ENCODE peak calls at places on chromosomes 2 and 18, in four cellular contexts. R is tibial nerve, W is HCT116, G is heart left ventricle. P is an unnamed sample.

GRCh38 chr2:129934044-129934822 is 45.2 kb upstream of the RAB6C start:
- DNase-seq in G (no peak), R (no peak), W (no peak), P (no peak)

GRCh38 chr2:237196866-237197618 is 111.4 kb downstream of the COPS8 start:
- DNase-seq in R (peak), W (no peak), G (no peak), P (no peak)

GRCh38 chr2:42136832-42137821 is 32.0 kb upstream of the EML4 start:
- DNase-seq in G (no peak), W (no peak), R (no peak), P (no peak)

GRCh38 chr2:199463708-199464613 is 6.2 kb upstream of the SATB2 start:
- DNase-seq in G (no peak), R (no peak), W (no peak), P (no peak)

GRCh38 chr2:207254526-207255464 is 89.0 kb upstream of the KLF7 start:
- DNase-seq in G (no peak), W (no peak), R (no peak), P (peak)

GRCh38 chr18:13551841-13552733 is 174.3 kb downstream of the FAM210A start:
- DNase-seq in R (no peak), W (no peak), G (no peak), P (no peak)

GRCh38 chr18:8821531-8821930 is 116.2 kb downstream of the MTCL1 start:
- DNase-seq in W (no peak), R (no peak), G (no peak), P (no peak)

GRCh38 chr2:148021059-148021985 is at the start of gene MBD5:
- DNase-seq in W (no peak), R (peak), G (peak), P (peak)

GRCh38 chr2:12428324-12428723 is 288.4 kb upstream of the TRIB2 start:
- DNase-seq in R (no peak), W (no peak), G (no peak), P (no peak)

GRCh38 chr2:86046985-86047384 is 58.7 kb downstream of the POLR1A start:
- DNase-seq in R (no peak), G (no peak), W (no peak), P (no peak)

GRCh38 chr2:105114551-105114950 is 76.7 kb downstream of the MRPS9 start:
- DNase-seq in G (no peak), W (peak), R (no peak), P (peak)

GRCh38 chr2:74316616-74317295 is 26.5 kb downstream of the SLC4A5 start:
- DNase-seq in G (no peak), W (no peak), R (no peak), P (no peak)

GRCh38 chr2:174259981-174260380 is 11.6 kb upstream of the OLA1 start:
- DNase-seq in R (peak), W (no peak), G (no peak), P (peak)

GRCh38 chr2:196500686-196501431 is 138.7 kb upstream of the CCDC150 start:
- DNase-seq in R (no peak), W (no peak), G (no peak), P (no peak)

GRCh38 chr2:191693151-191693550 is 15.2 kb downstream of the NABP1 start:
- DNase-seq in W (no peak), G (no peak), R (no peak), P (peak)

GRCh38 chr2:200852605-200853004 is 11.9 kb downstream of the CLK1 start:
- DNase-seq in R (no peak), W (no peak), G (no peak), P (no peak)
- TF ChIP-seq POLR2A in R (no peak), W (no peak), G (no peak), P (no peak)

GRCh38 chr2:98463551-98463971 is 18.9 kb downstream of the INPP4A start:
- DNase-seq in R (no peak), G (no peak), W (no peak), P (no peak)

GRCh38 chr2:98464772-98465310 is 20.2 kb downstream of the INPP4A start:
- DNase-seq in R (no peak), G (no peak), W (no peak), P (peak)

GRCh38 chr2:98465456-98466201 is 21.0 kb downstream of the INPP4A start:
- DNase-seq in G (peak), W (no peak), R (peak), P (peak)

GRCh38 chr2:98463081-98463481 is 18.4 kb downstream of the INPP4A start:
- DNase-seq in W (no peak), R (no peak), G (no peak), P (no peak)

DNA sequence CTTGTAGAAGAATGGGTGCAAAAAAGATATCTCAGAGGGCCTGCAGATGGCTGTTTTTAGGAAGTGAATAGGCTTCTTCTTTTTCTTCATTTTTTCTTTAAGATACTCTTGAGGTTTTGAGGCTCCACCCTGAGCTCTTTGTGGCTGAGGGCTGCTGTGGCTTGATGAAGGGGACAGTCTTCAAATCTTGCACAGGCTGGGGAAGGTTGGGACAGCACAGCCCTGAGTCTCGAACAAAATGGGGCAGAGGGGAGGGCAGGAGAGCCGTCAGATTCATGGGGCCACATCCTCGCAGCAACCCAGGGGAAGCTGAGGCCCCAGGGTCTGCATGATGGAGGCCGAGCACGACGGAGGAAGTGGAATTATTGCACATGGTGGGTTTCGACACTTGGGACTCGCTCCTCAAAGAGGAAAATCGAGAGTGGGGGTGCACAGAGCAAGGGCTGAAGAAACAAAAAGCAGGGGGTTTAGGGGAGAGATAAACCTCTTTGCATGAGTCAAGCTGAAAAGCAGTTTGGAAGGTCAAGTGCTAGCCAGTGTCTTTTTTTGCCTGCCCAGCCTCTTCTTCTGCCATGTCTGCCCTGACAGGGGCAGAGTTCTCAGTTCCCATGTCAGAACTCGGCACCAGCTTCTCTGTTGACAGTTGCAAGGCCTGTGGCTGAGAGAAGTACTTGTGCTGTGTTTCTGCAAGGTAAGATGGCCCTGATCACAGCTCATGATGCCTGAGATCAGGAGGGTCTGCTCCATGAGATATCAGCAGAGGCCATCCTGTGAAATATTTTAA is 19.5 kb downstream of the INPP4A start:
- DNase-seq in W (no peak), R (no peak), G (no peak), P (peak)
- TF ChIP-seq POLR2A in W (no peak), R (no peak), G (no peak), P (no peak)

DNA sequence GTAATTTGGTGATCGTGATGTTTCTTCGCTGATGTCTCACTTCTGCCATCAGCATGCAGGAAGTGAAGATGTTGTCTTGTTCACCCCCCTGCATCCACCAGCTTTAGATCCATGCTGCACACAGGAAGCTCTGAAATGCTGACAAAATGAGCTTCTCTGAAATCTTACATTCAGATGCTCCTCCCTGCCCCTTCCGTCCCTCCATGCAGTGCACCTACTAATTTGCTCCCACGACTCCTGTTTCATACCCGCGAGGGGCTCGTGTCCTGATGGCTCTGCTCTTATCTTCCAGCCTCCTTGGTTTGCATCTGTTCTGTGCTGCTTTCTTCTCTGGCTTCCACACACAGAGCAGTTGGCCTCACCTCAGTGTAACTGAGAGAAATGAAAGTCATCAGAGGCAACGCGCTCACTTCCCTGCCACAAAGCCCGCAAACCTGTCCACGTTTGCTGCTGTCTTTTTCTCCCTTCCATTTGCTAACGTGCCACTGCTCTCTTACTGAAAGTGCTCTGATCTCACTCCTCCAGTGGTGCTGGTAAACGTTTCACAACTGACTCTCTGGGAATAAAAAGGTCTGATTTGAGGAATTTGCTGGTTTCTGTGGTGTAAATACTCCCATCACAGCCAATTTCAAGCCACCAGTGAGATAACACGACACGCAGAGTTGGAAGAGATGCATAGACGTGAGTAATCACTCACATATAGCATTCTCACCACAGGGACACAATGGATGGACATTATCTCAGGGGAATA is 41.0 kb upstream of the MGAT4A start:
- DNase-seq in G (no peak), W (no peak), R (no peak), P (no peak)
- TF ChIP-seq POLR2A in G (no peak), W (no peak), R (no peak), P (no peak)

GRCh38 chr2:188975497-188976102 is 1.4 kb downstream of the COL3A1 start:
- DNase-seq in W (no peak), G (no peak), R (peak), P (no peak)

GRCh38 chr2:188971316-188971930 is 2.8 kb upstream of the COL3A1 start:
- DNase-seq in G (no peak), R (no peak), W (no peak), P (no peak)

GRCh38 chr2:188976545-188977268 is 2.5 kb downstream of the COL3A1 start:
- DNase-seq in G (no peak), R (no peak), W (peak), P (no peak)

GRCh38 chr2:188973650-188974049 is 523 bp upstream of the COL3A1 start:
- DNase-seq in R (no peak), G (no peak), W (no peak), P (no peak)

GRCh38 chr2:188974184-188974583 is at the start of gene COL3A1:
- DNase-seq in R (no peak), G (peak), W (no peak), P (no peak)
- TF ChIP-seq POLR2A in R (peak), G (no peak), W (no peak), P (no peak)

GRCh38 chr2:44211183-44211582 is 42.5 kb downstream of the PPM1B start:
- DNase-seq in W (no peak), R (no peak), G (no peak), P (no peak)
- TF ChIP-seq POLR2A in W (no peak), R (no peak), G (no peak), P (no peak)

DNA sequence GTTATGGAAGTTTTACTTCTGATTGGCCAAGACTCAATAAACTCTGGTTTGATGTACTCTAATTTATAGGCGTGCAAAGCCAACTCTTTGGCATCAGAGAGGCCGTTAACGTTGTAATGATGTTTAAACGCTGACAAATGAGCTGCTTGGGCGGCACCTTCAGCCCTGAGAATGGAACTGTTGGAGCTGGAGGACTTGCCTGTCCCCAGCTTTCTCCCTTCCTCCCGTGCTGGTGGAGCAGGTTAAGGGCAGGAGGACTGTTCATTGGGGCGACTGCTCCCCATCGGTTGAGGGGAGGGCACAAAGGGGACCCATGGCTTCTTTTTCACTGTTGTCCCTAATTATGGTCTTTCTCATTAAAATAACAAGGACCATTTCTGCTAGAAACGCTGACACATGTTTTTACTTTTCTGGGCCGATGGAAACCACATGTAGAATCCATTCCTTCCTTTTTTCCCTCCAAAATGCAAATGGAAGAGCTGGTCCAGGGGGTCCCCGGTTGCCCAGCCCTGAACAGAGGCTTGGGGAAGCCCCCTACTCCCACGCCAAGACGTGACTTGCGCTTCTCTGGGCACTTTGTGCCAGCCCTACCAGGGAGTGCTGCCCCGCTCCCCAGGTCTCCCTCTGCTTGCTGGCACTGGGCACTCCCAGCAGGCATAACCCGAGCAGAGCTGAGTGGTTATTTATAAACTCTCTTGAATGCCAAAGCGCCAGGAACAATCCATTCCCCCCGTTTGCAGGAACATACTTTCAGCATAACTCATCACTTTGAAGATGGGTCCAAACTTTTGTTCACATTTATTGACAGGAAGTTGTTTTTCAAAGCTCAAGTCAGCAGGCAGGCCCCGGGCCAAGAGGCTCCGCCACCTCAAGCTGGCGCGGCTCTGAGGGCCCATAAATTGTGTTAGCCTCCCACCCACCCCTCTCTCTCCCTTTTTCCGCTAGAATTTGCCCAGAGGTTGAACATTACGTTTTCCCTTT is 170.1 kb downstream of the ASB1 start:
- DNase-seq in R (peak), G (no peak), W (peak), P (no peak)
- TF ChIP-seq POLR2A in R (no peak), G (no peak), W (no peak), P (no peak)

GRCh38 chr2:38876407-38876806 is 631 bp downstream of the MORN2 start:
- DNase-seq in R (no peak), G (no peak), W (no peak), P (no peak)

GRCh38 chr2:38873763-38874162 is 2.0 kb downstream of the DHX57 start:
- DNase-seq in R (no peak), G (no peak), W (no peak), P (no peak)

GRCh38 chr2:38871432-38871831 is 4.3 kb downstream of the DHX57 start:
- DNase-seq in R (no peak), W (no peak), G (no peak), P (no peak)

GRCh38 chr2:38875227-38875575 is 533 bp downstream of the DHX57 start:
- DNase-seq in W (no peak), G (no peak), R (no peak), P (no peak)

DNA sequence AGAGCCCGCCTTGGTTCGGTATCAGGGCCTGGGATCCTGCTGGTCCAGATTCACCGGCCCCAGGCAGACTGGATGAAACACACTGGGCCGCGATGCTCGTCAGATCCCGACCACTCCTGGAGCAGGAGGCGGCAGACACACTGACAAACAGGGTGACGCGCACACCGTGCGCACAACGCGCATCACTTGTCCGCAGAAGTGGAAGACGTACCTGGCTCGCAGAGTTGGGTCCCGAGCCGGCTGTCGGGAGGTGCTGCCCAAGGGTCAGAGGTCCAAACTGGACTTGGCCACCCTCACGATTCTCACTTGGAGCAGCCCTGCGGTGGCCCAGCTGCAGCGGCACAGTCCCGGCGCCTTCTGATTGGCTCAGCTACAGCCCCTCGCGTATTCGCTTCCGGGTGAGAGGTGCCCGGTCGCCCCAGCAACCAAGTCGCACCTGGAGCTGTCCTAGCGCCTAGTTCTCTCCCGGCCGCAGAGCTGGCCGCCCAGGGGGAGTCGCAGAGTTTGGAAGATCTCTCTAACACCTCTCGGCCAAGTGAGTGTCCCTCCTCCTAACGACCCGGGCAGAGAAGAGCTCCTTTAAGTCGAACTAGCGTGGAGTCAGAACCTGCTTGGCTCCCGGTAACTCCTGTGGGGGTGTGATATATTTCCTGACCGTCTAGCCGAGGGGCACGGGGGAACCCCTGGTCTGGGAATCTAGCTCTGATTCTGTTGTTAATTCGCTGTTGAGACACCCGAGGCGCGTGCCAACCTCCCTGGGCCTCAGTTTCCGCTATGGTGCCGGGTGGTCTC is at the start of the genes DHX57 and MORN2:
- DNase-seq in W (peak), G (peak), R (peak), P (peak)
- TF ChIP-seq POLR2A in W (no peak), G (no peak), R (no peak), P (peak)